ENCODE peak calls at places on chromosomes 5 and 9, in seven cellular contexts. A is GM12878, Q is HCT116, Y is H1, M is HepG2, E is SK-N-SH, K is K562. O is an unnamed sample. For H3K9me3, the result is how much of the 10 kb centered on the place peaks cover.

GRCh38 chr9:13100914-13101572 is 178.4 kb downstream of the MPDZ start:
- DNase-seq in A (no peak), Q (no peak), Y (no peak), M (no peak), E (no peak), K (no peak), O (no peak)

GRCh38 chr5:112479418-112479817 is 60.3 kb upstream of the EPB41L4A start:
- DNase-seq in A (no peak), Q (no peak), Y (no peak), M (no peak), E (no peak), K (no peak), O (peak)

GRCh38 chr5:42021119-42021518 is 96.0 kb downstream of the FBXO4 start:
- DNase-seq in A (no peak), Q (no peak), Y (no peak), M (no peak), E (no peak), K (no peak), O (no peak)

GRCh38 chr5:119129770-119130169 is 58.9 kb downstream of the DMXL1 start:
- DNase-seq in A (no peak), Q (no peak), Y (no peak), M (no peak), E (no peak), K (no peak), O (no peak)

GRCh38 chr9:11312976-11313375 is 700.2 kb upstream of the PTPRD start:
- DNase-seq in A (no peak), Q (no peak), Y (no peak), M (no peak), E (no peak), K (no peak), O (no peak)

GRCh38 chr9:7387844-7388243 is 411.7 kb downstream of the DMAC1 start:
- DNase-seq in A (no peak), Q (no peak), Y (no peak), M (no peak), E (no peak), K (no peak), O (no peak)

GRCh38 chr5:69341520-69342161 is 9.0 kb upstream of the CCDC125 start:
- DNase-seq in A (no peak), Q (no peak), Y (no peak), M (no peak), E (no peak), K (no peak), O (no peak)

GRCh38 chr9:92115977-92116285 is 718 bp upstream of the SPTLC1 start:
- DNase-seq in A (no peak), Q (no peak), Y (no peak), M (no peak), E (no peak), K (no peak), O (no peak)

GRCh38 chr5:101024299-101024698 is 121.2 kb upstream of the ST8SIA4 start:
- DNase-seq in A (peak), Q (no peak), Y (no peak), M (no peak), E (no peak), K (no peak), O (no peak)

GRCh38 chr9:34579819-34580185 is 9.7 kb downstream of the CNTFR start:
- DNase-seq in A (no peak), Q (no peak), Y (no peak), M (no peak), E (no peak), K (no peak), O (no peak)

GRCh38 chr5:54517174-54517511 is 416 bp upstream of the SNX18 start:
- DNase-seq in A (no peak), Q (no peak), Y (no peak), M (no peak), E (no peak), K (no peak), O (no peak)

GRCh38 chr5:1445895-1446601 is 808 bp upstream of the SLC6A3 start:
- DNase-seq in A (no peak), Q (no peak), Y (no peak), M (no peak), E (no peak), K (no peak), O (no peak)

GRCh38 chr5:132808448-132808847 is 4.7 kb upstream of the SOWAHA start:
- DNase-seq in A (no peak), Q (no peak), Y (no peak), M (peak), E (no peak), K (no peak), O (no peak)

GRCh38 chr5:132812123-132812948 is 766 bp upstream of the SOWAHA start:
- DNase-seq in A (no peak), Q (no peak), Y (no peak), M (no peak), E (no peak), K (no peak), O (no peak)

GRCh38 chr5:132808866-132809265 is 4.2 kb upstream of the SOWAHA start:
- DNase-seq in A (no peak), Q (no peak), Y (no peak), M (no peak), E (no peak), K (no peak), O (no peak)

GRCh38 chr5:132810605-132811004 is 2.5 kb upstream of the SOWAHA start:
- DNase-seq in A (no peak), Q (no peak), Y (no peak), M (no peak), E (no peak), K (no peak), O (no peak)

GRCh38 chr5:132807163-132807838 is 5.8 kb upstream of the SOWAHA start:
- DNase-seq in A (peak), Q (peak), Y (no peak), M (peak), E (no peak), K (peak), O (no peak)
- TF ChIP-seq POLR2AphosphoS5 in A (no peak), Q (no peak), Y (no peak), M (peak), E (no peak), K (no peak), O (no peak)

GRCh38 chr9:21504113-21504512 is 22.0 kb upstream of the IFNE start:
- DNase-seq in A (no peak), Q (no peak), Y (no peak), M (no peak), E (no peak), K (no peak), O (no peak)
- H2AFZ ChIP-seq in A (no peak), Q (no peak), Y (no peak), M (no peak), E (no peak), K (no peak), O (no peak)

DNA sequence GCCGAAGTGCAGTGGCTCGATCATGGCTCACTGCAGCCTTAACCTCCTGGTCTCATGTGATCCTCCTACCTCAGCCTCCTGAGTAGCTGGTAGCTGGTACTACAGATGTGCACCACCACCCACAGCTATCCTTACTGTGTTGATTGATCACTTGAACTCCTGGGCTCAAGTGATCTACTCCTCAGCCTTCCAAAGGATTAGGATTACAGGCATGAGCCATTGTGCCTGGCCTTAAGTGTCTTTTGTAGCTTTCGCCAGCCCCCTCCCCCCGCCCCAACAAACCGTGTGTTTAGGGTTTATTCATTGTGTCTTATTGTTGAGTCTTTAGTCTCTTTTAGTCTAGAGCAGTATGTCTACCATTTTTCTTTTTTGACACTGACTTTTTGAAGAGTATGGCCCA is 33.1 kb downstream of the SPIN1 start:
- DNase-seq in A (no peak), Q (no peak), Y (no peak), M (no peak), E (no peak), K (no peak), O (no peak)
- H3K9me3 ChIP-seq in A (under half), Q (under half), Y (under half), M (under half), E (under half), K (under half), O (under half)

GRCh38 chr5:156631005-156631404 is 219.1 kb upstream of the PPP1R2B start:
- DNase-seq in A (no peak), Q (no peak), Y (no peak), M (no peak), E (no peak), K (no peak), O (no peak)

GRCh38 chr5:156623381-156624040 is 226.6 kb upstream of the PPP1R2B start:
- DNase-seq in A (no peak), Q (no peak), Y (no peak), M (no peak), E (no peak), K (no peak), O (no peak)

GRCh38 chr5:156634301-156634700 is 215.8 kb upstream of the PPP1R2B start:
- DNase-seq in A (no peak), Q (no peak), Y (no peak), M (no peak), E (no peak), K (no peak), O (no peak)

GRCh38 chr5:156628421-156628820 is 221.7 kb upstream of the PPP1R2B start:
- DNase-seq in A (no peak), Q (no peak), Y (no peak), M (no peak), E (no peak), K (no peak), O (no peak)
- TF ChIP-seq POLR2AphosphoS5 in A (no peak), Q (no peak), Y (no peak), M (no peak), E (no peak), K (no peak), O (no peak)

GRCh38 chr9:136821333-136822031 is 13.7 kb downstream of the RABL6 start:
- DNase-seq in A (no peak), Q (no peak), Y (no peak), M (no peak), E (no peak), K (no peak), O (peak)
- H2AFZ ChIP-seq in A (no peak), Q (no peak), Y (no peak), M (no peak), E (no peak), K (no peak), O (peak)

DNA sequence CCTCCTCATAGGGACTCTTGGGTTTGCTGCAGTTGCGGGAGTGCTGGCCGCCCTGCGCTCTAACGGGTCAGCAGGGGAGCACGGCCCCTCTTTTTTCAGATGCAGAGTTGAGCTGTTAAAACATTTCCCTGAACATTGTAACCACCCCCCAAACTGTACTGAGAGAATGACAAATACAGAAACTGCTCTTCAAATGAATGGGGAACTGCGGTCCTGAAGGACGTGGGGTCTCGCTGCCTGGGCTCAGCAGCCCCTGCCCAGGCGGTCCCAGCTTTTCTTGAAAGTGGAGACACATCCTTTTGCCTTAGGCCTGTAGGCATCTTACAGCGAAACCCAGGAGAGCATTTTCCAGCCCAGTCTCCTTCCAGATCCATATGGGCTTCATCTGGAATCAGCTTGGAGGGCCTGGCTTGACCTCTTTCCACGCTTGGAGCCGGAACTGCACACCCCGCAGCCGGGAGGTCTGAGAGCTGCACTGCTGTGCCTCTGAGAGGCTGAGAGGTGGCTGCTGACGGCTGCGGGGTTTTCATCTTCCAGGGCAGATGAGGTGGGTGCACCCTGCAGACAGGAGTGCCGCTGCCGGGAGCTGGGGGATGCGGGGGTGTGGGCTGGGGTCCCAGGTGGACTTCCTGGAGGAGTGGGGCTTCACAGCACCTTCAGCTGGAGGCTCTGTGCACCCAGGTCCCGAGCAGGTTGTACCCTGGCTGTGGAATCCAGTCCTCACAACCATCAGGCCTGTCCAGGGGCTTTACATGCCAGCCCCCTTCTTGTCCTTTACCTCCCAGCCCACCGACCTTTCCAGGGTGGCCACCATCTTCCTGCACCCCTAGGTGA is 1.2 kb upstream of the AGPAT2 start:
- DNase-seq in A (no peak), Q (no peak), Y (no peak), M (no peak), E (no peak), K (no peak), O (no peak)
- H3K9me3 ChIP-seq in A (under half), Q (under half), Y (under half), M (under half), E (under half), K (under half), O (under half)

GRCh38 chr5:136674178-136674577 is 308.8 kb upstream of the TRPC7 start:
- DNase-seq in A (no peak), Q (no peak), Y (no peak), M (no peak), E (no peak), K (no peak), O (no peak)
- TF ChIP-seq POLR2AphosphoS5 in A (no peak), Q (no peak), Y (no peak), M (no peak), E (no peak), K (no peak), O (no peak)

GRCh38 chr9:93346240-93347112 is 105.0 kb upstream of the FAM120A start:
- DNase-seq in A (no peak), Q (no peak), Y (no peak), M (no peak), E (peak), K (no peak), O (no peak)

GRCh38 chr9:93343663-93344062 is 107.8 kb upstream of the FAM120A start:
- DNase-seq in A (no peak), Q (no peak), Y (no peak), M (no peak), E (no peak), K (no peak), O (no peak)

GRCh38 chr9:93340091-93340490 is 111.4 kb upstream of the FAM120A start:
- DNase-seq in A (no peak), Q (no peak), Y (no peak), M (no peak), E (no peak), K (no peak), O (no peak)

GRCh38 chr9:93345630-93346239 is 105.8 kb upstream of the FAM120A start:
- DNase-seq in A (no peak), Q (no peak), Y (no peak), M (no peak), E (peak), K (no peak), O (no peak)
- H2AFZ ChIP-seq in A (no peak), Q (no peak), Y (peak), M (no peak), E (no peak), K (no peak), O (no peak)

DNA sequence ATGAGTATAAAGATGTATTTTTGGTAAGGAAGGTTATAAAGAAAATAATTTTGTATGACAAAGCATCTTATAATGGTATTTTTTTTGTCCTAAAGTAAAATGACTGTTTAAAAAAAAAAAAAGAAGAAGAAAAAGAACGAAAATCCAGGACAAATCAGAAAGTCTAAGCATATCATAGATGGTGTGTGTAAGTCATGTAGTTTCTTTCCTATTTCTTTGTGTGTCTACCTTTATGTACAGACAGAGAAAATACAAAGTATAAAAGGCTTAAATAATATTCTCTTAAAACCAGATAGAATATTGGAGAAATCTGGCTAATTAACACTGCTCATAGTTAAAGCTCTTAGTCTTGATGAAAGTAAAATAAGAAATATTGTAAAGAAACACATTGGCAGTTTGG is 7.7 kb downstream of the RIGI start:
- DNase-seq in A (no peak), Q (no peak), Y (no peak), M (no peak), E (no peak), K (no peak), O (no peak)
- H3K9me3 ChIP-seq in A (under half), Q (under half), Y (under half), M (under half), E (under half), K (under half), O (under half)